ENCODE peak calls at places on chromosomes 2 and 18, in five cellular contexts. U, S, G, I and V are unnamed samples. For H3K4me1, the result is how much of the 10 kb centered on the place peaks cover.

GRCh38 chr2:53504507-53504906 is 263.1 kb upstream of the CHAC2 start:
- DNase-seq in G (no peak), I (no peak), S (no peak), U (no peak), V (no peak)

GRCh38 chr18:21100678-21101077 is 10.9 kb downstream of the ROCK1 start:
- DNase-seq in G (no peak), I (no peak), U (no peak), S (no peak), V (no peak)

GRCh38 chr18:57230861-57231260 is 84.0 kb downstream of the BOD1L2 start:
- DNase-seq in G (no peak), I (no peak), U (no peak), S (no peak), V (no peak)

GRCh38 chr2:199207011-199207410 is 250.7 kb downstream of the SATB2 start:
- DNase-seq in G (no peak), U (no peak), S (no peak), I (no peak), V (no peak)

GRCh38 chr18:8960740-8961657 is 141.5 kb upstream of the NDUFV2 start:
- DNase-seq in S (no peak), G (no peak), I (no peak), U (peak), V (no peak)

GRCh38 chr2:29011650-29012060 is 30.6 kb downstream of the TOGARAM2 start:
- DNase-seq in I (peak), U (no peak), S (no peak), G (no peak), V (no peak)

GRCh38 chr2:953975-954686 is 3.5 kb downstream of the SNTG2 start:
- DNase-seq in U (no peak), S (no peak), I (no peak), G (no peak), V (no peak)

GRCh38 chr2:173355866-173356508 is 1.3 kb downstream of the CDCA7 start:
- DNase-seq in U (no peak), I (no peak), S (peak), G (no peak), V (no peak)

GRCh38 chr18:50240083-50240563 is 26.2 kb downstream of the CFAP53 start:
- DNase-seq in G (no peak), S (peak), I (no peak), U (no peak), V (no peak)

GRCh38 chr2:29075894-29076700 is 1.8 kb upstream of the PCARE start:
- DNase-seq in S (no peak), U (no peak), I (no peak), G (no peak), V (no peak)

GRCh38 chr2:200300650-200301314 is 5.7 kb upstream of the SPATS2L start:
- DNase-seq in I (no peak), S (no peak), U (no peak), G (peak), V (no peak)

GRCh38 chr2:219540784-219541504 is 2.7 kb downstream of the CHPF start:
- DNase-seq in I (peak), G (no peak), U (no peak), S (no peak), V (no peak)

GRCh38 chr18:53950545-53950944 is 273.9 kb downstream of the MBD2 start:
- DNase-seq in U (no peak), G (no peak), S (no peak), I (no peak), V (no peak)

GRCh38 chr2:101790856-101791255 is 93.3 kb downstream of the MAP4K4 start:
- DNase-seq in I (no peak), S (no peak), G (no peak), U (no peak), V (no peak)

GRCh38 chr2:42195559-42195958 is 26.4 kb downstream of the EML4 start:
- DNase-seq in S (no peak), U (no peak), I (no peak), G (no peak), V (no peak)

GRCh38 chr2:39541011-39541930 is 104.2 kb upstream of the MAP4K3 start:
- DNase-seq in U (no peak), G (no peak), S (no peak), I (no peak), V (no peak)

GRCh38 chr2:222946700-222947278 is 86.0 kb downstream of the ACSL3 start:
- DNase-seq in I (no peak), G (no peak), S (no peak), U (no peak), V (no peak)

GRCh38 chr2:18119883-18120282 is 241.4 kb downstream of the KCNS3 start:
- DNase-seq in I (peak), U (peak), S (no peak), G (no peak), V (peak)

GRCh38 chr2:46493971-46494250 is 14.5 kb downstream of the TMEM247 start:
- DNase-seq in S (peak), U (no peak), G (no peak), I (no peak), V (no peak)

GRCh38 chr18:22026362-22026761 is 143.0 kb upstream of the GATA6 start:
- DNase-seq in S (no peak), U (no peak), I (no peak), G (no peak), V (no peak)

GRCh38 chr2:68846056-68846455 is 25.1 kb downstream of the BMP10 start:
- DNase-seq in S (no peak), U (no peak), G (no peak), I (peak), V (no peak)
- H3K4me1 ChIP-seq in S (under half), U (under half), G (under half), I (under half), V (under half)

DNA sequence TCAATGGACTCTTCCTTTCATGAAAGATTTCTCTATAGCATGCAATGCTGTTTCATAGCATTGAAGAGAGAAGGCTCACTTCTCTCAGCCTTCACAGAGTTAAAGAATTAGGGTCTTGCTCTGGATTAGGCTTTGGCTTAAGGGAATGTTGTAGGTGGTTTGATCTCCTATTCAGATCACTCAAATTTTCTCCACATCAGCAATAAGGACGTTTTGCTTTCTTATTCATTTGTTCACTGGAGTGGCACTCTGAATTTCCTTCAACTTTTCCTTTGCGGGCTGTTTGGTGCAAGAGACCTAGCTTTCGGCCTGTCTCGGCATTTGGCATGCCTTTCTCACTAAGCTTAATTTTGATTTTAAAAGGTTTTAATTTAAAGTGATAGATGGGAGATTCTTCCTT is 131.6 kb downstream of the RBMS1 start:
- DNase-seq in I (no peak), U (no peak), G (no peak), S (no peak), V (no peak)
- H3K4me1 ChIP-seq in I (under half), U (under half), G (under half), S (under half), V (under half)

DNA sequence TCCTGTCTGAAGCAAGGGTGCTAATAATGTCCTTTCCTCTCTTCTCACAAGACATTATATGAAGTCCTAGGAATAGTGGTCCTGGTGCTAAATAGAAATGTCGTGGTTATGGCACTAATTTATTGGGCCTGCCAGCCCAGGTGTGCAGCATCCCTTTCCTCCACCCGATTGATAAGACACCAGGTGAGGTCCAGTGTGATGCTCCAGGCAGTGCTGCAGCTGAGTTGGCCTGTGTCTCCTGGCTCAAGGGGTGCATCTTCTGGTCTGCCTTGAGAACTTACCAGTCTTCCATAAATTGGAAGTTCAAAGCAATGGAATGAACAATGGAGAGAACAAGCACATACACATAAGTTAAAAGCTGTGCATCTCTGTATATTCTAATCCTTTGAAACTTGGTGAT is 26.9 kb downstream of the CRIM1 start:
- DNase-seq in I (no peak), U (no peak), S (no peak), G (no peak), V (no peak)
- H3K4me1 ChIP-seq in I (under half), U (under half), S (under half), G (under half), V (under half)

DNA sequence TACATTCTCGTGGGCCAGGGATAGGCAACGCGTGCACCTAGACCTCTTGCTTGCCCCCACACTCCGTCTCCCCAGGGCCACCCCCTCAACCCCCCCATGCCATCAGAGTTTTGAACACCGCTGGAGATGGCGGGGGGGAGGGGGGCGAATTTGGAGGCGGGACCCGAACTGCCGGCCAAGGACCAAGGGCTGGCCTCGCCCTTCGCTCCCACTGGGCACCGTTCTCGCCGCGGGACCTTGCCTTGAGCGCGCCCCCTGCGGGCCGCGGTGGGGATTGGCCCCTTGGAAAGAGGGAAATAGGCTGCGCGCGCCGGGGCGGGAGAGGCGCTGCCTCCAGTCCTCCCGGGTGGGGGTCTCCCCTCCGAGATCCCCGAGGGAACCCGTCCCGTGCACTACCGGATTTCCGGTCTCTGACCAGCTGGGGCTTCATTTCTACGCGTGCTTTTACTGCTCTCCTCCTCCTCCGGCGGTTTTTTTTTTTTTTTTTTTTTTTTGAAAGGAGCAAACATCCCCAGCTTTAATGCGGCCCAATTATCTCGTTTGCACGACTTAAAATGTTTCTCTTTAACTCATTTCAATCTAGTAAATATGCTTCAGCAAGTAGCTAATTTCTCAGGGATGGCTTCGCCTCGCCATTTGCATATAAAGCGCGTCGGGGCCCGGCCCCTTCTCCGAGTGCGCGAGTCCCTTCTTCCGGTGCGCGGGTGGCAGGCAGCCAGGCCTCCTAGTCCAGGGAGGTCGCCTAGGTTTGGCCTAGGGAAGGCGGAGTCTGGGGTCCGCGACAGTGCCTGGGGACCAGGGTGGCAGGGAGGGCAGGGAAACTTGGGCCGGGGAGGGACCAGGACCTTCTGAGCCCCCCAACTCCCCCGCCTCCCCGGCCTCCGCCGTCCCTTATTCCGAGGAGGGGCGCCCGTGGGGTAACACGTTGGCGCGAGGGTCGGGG is 10.1 kb upstream of the GBX2 start:
- DNase-seq in G (peak), I (peak), S (peak), U (no peak), V (peak)
- H3K4me1 ChIP-seq in G (under half), I (under half), S (under half), U (under half), V (under half)

GRCh38 chr2:84383271-84383670 is 75.8 kb downstream of the SUCLG1 start:
- DNase-seq in U (no peak), G (no peak), S (no peak), I (no peak), V (no peak)
- H3K4me1 ChIP-seq in U (under half), G (under half), S (under half), I (under half), V (under half)

GRCh38 chr2:48717826-48718225 is 37.7 kb downstream of the LHCGR start:
- DNase-seq in G (no peak), I (no peak), S (no peak), U (no peak), V (no peak)
- H3K4me1 ChIP-seq in G (under half), I (under half), S (under half), U (under half), V (under half)